ENCODE peak calls at places on chromosomes 16 and 17, in eight cellular contexts. One of them, this sample, is unnamed.

GRCh38 chr16:48182979-48183537 is 27.3 kb upstream of the ABCC12 start:
- DNase-seq in Calu3: no peak
- DNase-seq in colonic mucosa: no peak
- DNase-seq in AG09309: no peak
- DNase-seq in prostate gland: no peak
- DNase-seq in AG04450: no peak
- DNase-seq in glutamatergic neuron: no peak
- DNase-seq in esophagus muscularis mucosa: no peak
- DNase-seq in this sample: no peak

GRCh38 chr17:1021147-1021546 is 24.2 kb downstream of the TIMM22 start:
- DNase-seq in Calu3: no peak
- DNase-seq in prostate gland: no peak
- DNase-seq in AG09309: no peak
- DNase-seq in glutamatergic neuron: no peak
- DNase-seq in colonic mucosa: no peak
- DNase-seq in AG04450: no peak
- DNase-seq in esophagus muscularis mucosa: no peak
- DNase-seq in this sample: no peak

GRCh38 chr17:5282639-5283217 is 644 bp downstream of the RABEP1 start:
- DNase-seq in AG09309: no peak
- DNase-seq in colonic mucosa: peak; percentile 29
- DNase-seq in prostate gland: no peak
- DNase-seq in esophagus muscularis mucosa: no peak
- DNase-seq in AG04450: no peak
- DNase-seq in glutamatergic neuron: no peak
- DNase-seq in Calu3: peak; percentile 1
- DNase-seq in this sample: no peak

GRCh38 chr16:3036726-3037315 is at the start of gene BICDL2:
- DNase-seq in Calu3: peak; percentile 86
- DNase-seq in AG04450: no peak
- DNase-seq in prostate gland: no peak
- DNase-seq in AG09309: no peak
- DNase-seq in esophagus muscularis mucosa: no peak
- DNase-seq in glutamatergic neuron: no peak
- DNase-seq in colonic mucosa: peak; percentile 90
- DNase-seq in this sample: peak; percentile 74

GRCh38 chr16:4381935-4382794 is 10.5 kb downstream of the VASN start:
- DNase-seq in AG04450: no peak
- DNase-seq in esophagus muscularis mucosa: no peak
- DNase-seq in colonic mucosa: no peak
- DNase-seq in prostate gland: no peak
- DNase-seq in Calu3: no peak
- DNase-seq in glutamatergic neuron: no peak
- DNase-seq in AG09309: no peak
- DNase-seq in this sample: no peak

GRCh38 chr16:30902070-30902972 is 5.9 kb downstream of the CTF1 start:
- DNase-seq in prostate gland: peak; percentile 48
- DNase-seq in AG09309: no peak
- DNase-seq in esophagus muscularis mucosa: no peak
- DNase-seq in AG04450: no peak
- DNase-seq in Calu3: peak; percentile 82
- DNase-seq in colonic mucosa: peak; percentile 67
- DNase-seq in glutamatergic neuron: peak; percentile 79
- DNase-seq in this sample: peak; percentile 77

GRCh38 chr16:11224894-11225676 is 30.9 kb downstream of the SOCS1 start:
- DNase-seq in colonic mucosa: peak; percentile 33
- DNase-seq in glutamatergic neuron: no peak
- DNase-seq in AG09309: no peak
- DNase-seq in prostate gland: no peak
- DNase-seq in AG04450: no peak
- DNase-seq in Calu3: no peak
- DNase-seq in esophagus muscularis mucosa: no peak
- DNase-seq in this sample: peak; percentile 47

GRCh38 chr17:42684033-42684625 is 1.8 kb downstream of the CNTNAP1 start:
- DNase-seq in AG04450: no peak
- DNase-seq in prostate gland: peak; percentile 47
- DNase-seq in Calu3: no peak
- DNase-seq in esophagus muscularis mucosa: no peak
- DNase-seq in glutamatergic neuron: no peak
- DNase-seq in colonic mucosa: no peak
- DNase-seq in AG09309: no peak
- DNase-seq in this sample: peak; percentile 44

GRCh38 chr16:88705076-88705684 is 1.0 kb downstream of the RNF166 start:
- DNase-seq in AG09309: no peak
- DNase-seq in esophagus muscularis mucosa: no peak
- DNase-seq in glutamatergic neuron: no peak
- DNase-seq in Calu3: no peak
- DNase-seq in AG04450: no peak
- DNase-seq in prostate gland: no peak
- DNase-seq in colonic mucosa: no peak
- DNase-seq in this sample: no peak

GRCh38 chr17:60769327-60769726 is 91.7 kb downstream of the BCAS3 start:
- DNase-seq in AG09309: no peak
- DNase-seq in esophagus muscularis mucosa: no peak
- DNase-seq in AG04450: no peak
- DNase-seq in colonic mucosa: no peak
- DNase-seq in prostate gland: no peak
- DNase-seq in glutamatergic neuron: no peak
- DNase-seq in Calu3: no peak
- DNase-seq in this sample: no peak

GRCh38 chr17:42248351-42249179 is 27.6 kb downstream of the STAT5B start:
- DNase-seq in colonic mucosa: peak; percentile 68
- DNase-seq in glutamatergic neuron: peak; percentile 44
- DNase-seq in Calu3: no peak
- DNase-seq in esophagus muscularis mucosa: peak; percentile 96
- DNase-seq in AG09309: peak; percentile 67
- DNase-seq in prostate gland: peak; percentile 72
- DNase-seq in AG04450: peak; percentile 78
- DNase-seq in this sample: peak; percentile 81

GRCh38 chr17:29573558-29573870 is 5.0 kb downstream of the TP53I13 start:
- DNase-seq in AG04450: no peak
- DNase-seq in glutamatergic neuron: no peak
- DNase-seq in AG09309: no peak
- DNase-seq in colonic mucosa: no peak
- DNase-seq in esophagus muscularis mucosa: no peak
- DNase-seq in prostate gland: no peak
- DNase-seq in Calu3: no peak
- DNase-seq in this sample: no peak

GRCh38 chr16:79969458-79969857 is 368.9 kb upstream of the MAF start:
- DNase-seq in Calu3: no peak
- DNase-seq in AG09309: no peak
- DNase-seq in prostate gland: no peak
- DNase-seq in AG04450: no peak
- DNase-seq in esophagus muscularis mucosa: no peak
- DNase-seq in glutamatergic neuron: no peak
- DNase-seq in colonic mucosa: no peak
- DNase-seq in this sample: no peak

GRCh38 chr16:79971237-79971572 is 370.7 kb upstream of the MAF start:
- DNase-seq in Calu3: no peak
- DNase-seq in AG04450: no peak
- DNase-seq in esophagus muscularis mucosa: no peak
- DNase-seq in AG09309: no peak
- DNase-seq in prostate gland: no peak
- DNase-seq in glutamatergic neuron: no peak
- DNase-seq in colonic mucosa: no peak
- DNase-seq in this sample: no peak

GRCh38 chr16:79970091-79970490 is 369.6 kb upstream of the MAF start:
- DNase-seq in AG09309: no peak
- DNase-seq in colonic mucosa: no peak
- DNase-seq in AG04450: no peak
- DNase-seq in esophagus muscularis mucosa: no peak
- DNase-seq in prostate gland: no peak
- DNase-seq in Calu3: no peak
- DNase-seq in glutamatergic neuron: no peak
- DNase-seq in this sample: no peak

GRCh38 chr16:79972053-79972704 is 371.6 kb upstream of the MAF start:
- DNase-seq in esophagus muscularis mucosa: no peak
- DNase-seq in prostate gland: no peak
- DNase-seq in colonic mucosa: no peak
- DNase-seq in glutamatergic neuron: no peak
- DNase-seq in AG09309: no peak
- DNase-seq in AG04450: no peak
- DNase-seq in Calu3: no peak
- DNase-seq in this sample: no peak

GRCh38 chr16:79970551-79971236 is 370.2 kb upstream of the MAF start:
- DNase-seq in Calu3: no peak
- DNase-seq in prostate gland: no peak
- DNase-seq in esophagus muscularis mucosa: no peak
- DNase-seq in AG04450: no peak
- DNase-seq in colonic mucosa: peak; percentile 20
- DNase-seq in glutamatergic neuron: no peak
- DNase-seq in AG09309: no peak
- DNase-seq in this sample: no peak
- TF ChIP-seq CTCF in Calu3: no peak
- TF ChIP-seq CTCF in prostate gland: no peak
- TF ChIP-seq CTCF in esophagus muscularis mucosa: no peak
- TF ChIP-seq CTCF in AG04450: no peak
- TF ChIP-seq CTCF in colonic mucosa: no peak
- TF ChIP-seq CTCF in glutamatergic neuron: no peak
- TF ChIP-seq CTCF in AG09309: no peak
- TF ChIP-seq CTCF in this sample: no peak

GRCh38 chr17:79905832-79906231 is 66.6 kb upstream of the CBX4 start:
- DNase-seq in glutamatergic neuron: no peak
- DNase-seq in AG09309: no peak
- DNase-seq in prostate gland: no peak
- DNase-seq in colonic mucosa: no peak
- DNase-seq in Calu3: peak; percentile 70
- DNase-seq in esophagus muscularis mucosa: no peak
- DNase-seq in AG04450: no peak
- DNase-seq in this sample: no peak
- TF ChIP-seq CTCF in glutamatergic neuron: peak; percentile 46
- TF ChIP-seq CTCF in AG09309: no peak
- TF ChIP-seq CTCF in prostate gland: no peak
- TF ChIP-seq CTCF in colonic mucosa: peak; percentile 14
- TF ChIP-seq CTCF in Calu3: peak; percentile 55
- TF ChIP-seq CTCF in esophagus muscularis mucosa: no peak
- TF ChIP-seq CTCF in AG04450: peak; percentile 25
- TF ChIP-seq CTCF in this sample: no peak

GRCh38 chr16:84315422-84315821 is 20.7 kb downstream of the WFDC1 start:
- DNase-seq in glutamatergic neuron: no peak
- DNase-seq in esophagus muscularis mucosa: no peak
- DNase-seq in AG04450: no peak
- DNase-seq in Calu3: no peak
- DNase-seq in prostate gland: no peak
- DNase-seq in colonic mucosa: no peak
- DNase-seq in AG09309: no peak
- DNase-seq in this sample: no peak
- TF ChIP-seq CTCF in glutamatergic neuron: no peak
- TF ChIP-seq CTCF in esophagus muscularis mucosa: no peak
- TF ChIP-seq CTCF in AG04450: no peak
- TF ChIP-seq CTCF in Calu3: no peak
- TF ChIP-seq CTCF in prostate gland: no peak
- TF ChIP-seq CTCF in colonic mucosa: no peak
- TF ChIP-seq CTCF in AG09309: no peak
- TF ChIP-seq CTCF in this sample: no peak

GRCh38 chr17:8166731-8167130 is 4.0 kb upstream of the VAMP2 start:
- DNase-seq in esophagus muscularis mucosa: no peak
- DNase-seq in AG09309: no peak
- DNase-seq in glutamatergic neuron: no peak
- DNase-seq in AG04450: no peak
- DNase-seq in prostate gland: no peak
- DNase-seq in colonic mucosa: no peak
- DNase-seq in Calu3: no peak
- DNase-seq in this sample: no peak
- TF ChIP-seq CTCF in esophagus muscularis mucosa: no peak
- TF ChIP-seq CTCF in AG09309: no peak
- TF ChIP-seq CTCF in glutamatergic neuron: no peak
- TF ChIP-seq CTCF in AG04450: no peak
- TF ChIP-seq CTCF in prostate gland: no peak
- TF ChIP-seq CTCF in colonic mucosa: no peak
- TF ChIP-seq CTCF in Calu3: no peak
- TF ChIP-seq CTCF in this sample: no peak

GRCh38 chr17:19377602-19378415 is 489 bp upstream of the MAPK7 start:
- DNase-seq in AG04450: peak; percentile 98
- DNase-seq in prostate gland: peak; percentile 98
- DNase-seq in glutamatergic neuron: peak; percentile 99
- DNase-seq in esophagus muscularis mucosa: peak; percentile 99
- DNase-seq in Calu3: peak; percentile 94
- DNase-seq in AG09309: peak; percentile 97
- DNase-seq in colonic mucosa: peak; percentile 90
- DNase-seq in this sample: peak; percentile 98
- TF ChIP-seq CTCF in AG04450: no peak
- TF ChIP-seq CTCF in prostate gland: no peak
- TF ChIP-seq CTCF in glutamatergic neuron: no peak
- TF ChIP-seq CTCF in esophagus muscularis mucosa: no peak
- TF ChIP-seq CTCF in Calu3: no peak
- TF ChIP-seq CTCF in AG09309: no peak
- TF ChIP-seq CTCF in colonic mucosa: no peak
- TF ChIP-seq CTCF in this sample: no peak

DNA sequence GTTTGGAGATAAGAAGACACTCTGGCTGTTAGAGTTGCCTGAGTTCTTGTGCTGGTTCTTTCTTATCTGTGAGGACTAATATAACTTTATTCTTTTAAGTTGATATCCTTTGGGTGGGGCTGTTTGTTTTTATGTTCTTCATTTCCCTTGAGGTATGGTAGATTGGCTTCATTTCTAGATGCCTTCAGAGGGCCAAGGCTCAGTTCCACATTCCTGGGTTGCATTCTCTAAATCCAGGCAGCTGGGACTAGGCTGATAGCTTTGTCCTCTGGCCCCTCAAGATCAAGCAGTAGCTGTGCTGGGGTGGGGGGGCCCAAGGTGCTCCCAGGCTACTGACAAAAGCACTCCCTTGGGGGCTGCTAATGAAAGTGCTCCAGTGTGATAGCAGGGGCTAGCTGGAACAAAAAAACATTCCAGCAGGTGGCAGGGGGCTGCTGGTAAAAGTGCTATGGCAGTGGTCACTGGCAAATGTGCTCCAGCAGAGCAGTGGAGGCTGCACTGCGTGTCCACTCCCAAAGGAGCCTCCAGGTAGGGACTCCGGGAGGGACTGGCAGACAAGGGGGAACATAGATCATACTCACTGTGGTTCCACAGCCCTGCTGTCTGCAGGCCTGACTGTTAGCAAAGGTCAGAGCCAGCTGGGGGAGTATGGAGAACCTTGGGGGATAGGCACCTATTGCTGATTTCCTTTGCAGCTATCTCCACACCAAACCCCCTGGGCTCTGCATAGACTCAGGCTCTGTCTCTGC is 45.8 kb upstream of the KCNJ16 start:
- DNase-seq in AG04450: no peak
- DNase-seq in prostate gland: no peak
- DNase-seq in Calu3: no peak
- DNase-seq in esophagus muscularis mucosa: no peak
- DNase-seq in AG09309: no peak
- DNase-seq in glutamatergic neuron: no peak
- DNase-seq in colonic mucosa: no peak
- DNase-seq in this sample: no peak
- TF ChIP-seq CTCF in AG04450: no peak
- TF ChIP-seq CTCF in prostate gland: no peak
- TF ChIP-seq CTCF in Calu3: no peak
- TF ChIP-seq CTCF in esophagus muscularis mucosa: no peak
- TF ChIP-seq CTCF in AG09309: no peak
- TF ChIP-seq CTCF in glutamatergic neuron: no peak
- TF ChIP-seq CTCF in colonic mucosa: no peak
- TF ChIP-seq CTCF in this sample: no peak

This sample was measured in stomach.